ENCODE peak calls at places on chromosomes 11 and 22, in five cellular contexts. One of them, this sample, is unnamed.
A peak's percentile ranks its signal among the peaks of the same experiment; 100 is the strongest.

GRCh38 chr11:8811571-8811970 is 99.4 kb upstream of the AKIP1 start:
- DNase-seq in nephron progenitor cell: no peak
- DNase-seq in left colon: no peak
- DNase-seq in GM04503: no peak
- DNase-seq in germinal center: no peak
- DNase-seq in this sample: no peak

GRCh38 chr22:44550666-44551491 is 52.8 kb upstream of the RTL6 start:
- DNase-seq in nephron progenitor cell: no peak
- DNase-seq in left colon: peak; percentile 73
- DNase-seq in GM04503: peak; percentile 91
- DNase-seq in germinal center: no peak
- DNase-seq in this sample: peak; percentile 57

GRCh38 chr11:44979536-44980399 is 29.1 kb upstream of the TP53I11 start:
- DNase-seq in left colon: peak; percentile 90
- DNase-seq in nephron progenitor cell: no peak
- DNase-seq in germinal center: no peak
- DNase-seq in GM04503: no peak
- DNase-seq in this sample: peak; percentile 37

GRCh38 chr22:35258144-35258988 is 1.1 kb downstream of the HMGXB4 start:
- DNase-seq in GM04503: no peak
- DNase-seq in left colon: peak; percentile 31
- DNase-seq in germinal center: no peak
- DNase-seq in nephron progenitor cell: peak; percentile 49
- DNase-seq in this sample: peak; percentile 77

GRCh38 chr11:504053-504993 is 2.7 kb downstream of the RNH1 start:
- DNase-seq in nephron progenitor cell: no peak
- DNase-seq in left colon: no peak
- DNase-seq in germinal center: peak; percentile 41
- DNase-seq in GM04503: peak; percentile 21
- DNase-seq in this sample: peak; percentile 80

GRCh38 chr22:25666308-25666707 is 75.7 kb upstream of the MYO18B start:
- DNase-seq in germinal center: no peak
- DNase-seq in left colon: peak; percentile 53
- DNase-seq in GM04503: no peak
- DNase-seq in nephron progenitor cell: peak; percentile 3
- DNase-seq in this sample: peak; percentile 48

GRCh38 chr11:1140642-1141490 is 16.9 kb upstream of the MUC5AC start:
- DNase-seq in germinal center: no peak
- DNase-seq in GM04503: no peak
- DNase-seq in left colon: peak; percentile 21
- DNase-seq in nephron progenitor cell: peak; percentile 1
- DNase-seq in this sample: no peak

GRCh38 chr22:31291716-31292644 is at the start of gene PIK3IP1:
- DNase-seq in germinal center: peak; percentile 73
- DNase-seq in nephron progenitor cell: peak; percentile 80
- DNase-seq in GM04503: peak; percentile 56
- DNase-seq in left colon: peak; percentile 93
- DNase-seq in this sample: peak; percentile 92

GRCh38 chr11:9565822-9566560 is 7.5 kb upstream of the WEE1 start:
- DNase-seq in nephron progenitor cell: no peak
- DNase-seq in germinal center: peak; percentile 8
- DNase-seq in left colon: peak; percentile 60
- DNase-seq in GM04503: peak; percentile 100
- DNase-seq in this sample: peak; percentile 41

GRCh38 chr11:112884012-112884767 is 77.0 kb upstream of the NCAM1 start:
- DNase-seq in left colon: no peak
- DNase-seq in nephron progenitor cell: no peak
- DNase-seq in GM04503: no peak
- DNase-seq in germinal center: no peak
- DNase-seq in this sample: no peak

GRCh38 chr11:75667268-75667830 is 1.5 kb downstream of the MAP6 start:
- DNase-seq in left colon: no peak
- DNase-seq in GM04503: no peak
- DNase-seq in germinal center: peak; percentile 32
- DNase-seq in nephron progenitor cell: peak; percentile 52
- DNase-seq in this sample: peak; percentile 77

GRCh38 chr22:20523118-20523983 is 15.9 kb downstream of the MED15 start:
- DNase-seq in GM04503: peak; percentile 79
- DNase-seq in left colon: no peak
- DNase-seq in nephron progenitor cell: no peak
- DNase-seq in germinal center: no peak
- DNase-seq in this sample: no peak

GRCh38 chr11:109970516-109971183 is 122.5 kb upstream of the ZC3H12C start:
- DNase-seq in nephron progenitor cell: no peak
- DNase-seq in GM04503: no peak
- DNase-seq in germinal center: no peak
- DNase-seq in left colon: no peak
- DNase-seq in this sample: no peak

GRCh38 chr11:126824035-126824607 is 176.4 kb downstream of the KIRREL3 start:
- DNase-seq in nephron progenitor cell: no peak
- DNase-seq in GM04503: no peak
- DNase-seq in germinal center: no peak
- DNase-seq in left colon: no peak
- DNase-seq in this sample: no peak

GRCh38 chr22:31272522-31273446 is 19.5 kb downstream of the PIK3IP1 start:
- DNase-seq in GM04503: no peak
- DNase-seq in germinal center: peak; percentile 42
- DNase-seq in left colon: no peak
- DNase-seq in nephron progenitor cell: peak; percentile 56
- DNase-seq in this sample: peak; percentile 89

GRCh38 chr22:47067331-47067890 is 305.0 kb downstream of the TBC1D22A start:
- DNase-seq in left colon: no peak
- DNase-seq in GM04503: no peak
- DNase-seq in nephron progenitor cell: no peak
- DNase-seq in germinal center: no peak
- DNase-seq in this sample: no peak

GRCh38 chr22:43228330-43228729 is 41.4 kb upstream of the TTLL12 start:
- DNase-seq in nephron progenitor cell: peak; percentile 62
- DNase-seq in left colon: no peak
- DNase-seq in germinal center: no peak
- DNase-seq in GM04503: no peak
- DNase-seq in this sample: peak; percentile 58

GRCh38 chr22:31449521-31449920 is 40.1 kb downstream of the EIF4ENIF1 start:
- DNase-seq in GM04503: no peak
- DNase-seq in germinal center: no peak
- DNase-seq in nephron progenitor cell: no peak
- DNase-seq in left colon: no peak
- DNase-seq in this sample: no peak

GRCh38 chr11:86798988-86799387 is 1.4 kb upstream of the PRSS23 start:
- DNase-seq in left colon: no peak
- DNase-seq in nephron progenitor cell: no peak
- DNase-seq in GM04503: no peak
- DNase-seq in germinal center: no peak
- DNase-seq in this sample: peak; percentile 37

GRCh38 chr11:123357990-123358827 is 71.9 kb upstream of the GRAMD1B start:
- DNase-seq in GM04503: peak; percentile 18
- DNase-seq in left colon: no peak
- DNase-seq in nephron progenitor cell: peak; percentile 63
- DNase-seq in germinal center: peak; percentile 69
- DNase-seq in this sample: peak; percentile 83

GRCh38 chr11:96306600-96306932 is 36.4 kb downstream of the MAML2 start:
- DNase-seq in nephron progenitor cell: no peak
- DNase-seq in germinal center: no peak
- DNase-seq in GM04503: no peak
- DNase-seq in left colon: no peak
- DNase-seq in this sample: no peak

GRCh38 chr22:20588092-20588842 is 80.9 kb downstream of the MED15 start:
- DNase-seq in nephron progenitor cell: no peak
- DNase-seq in germinal center: no peak
- DNase-seq in GM04503: no peak
- DNase-seq in left colon: no peak
- DNase-seq in this sample: no peak

GRCh38 chr11:14904745-14905103 is 12.7 kb upstream of the CYP2R1 start:
- DNase-seq in nephron progenitor cell: peak; percentile 35
- DNase-seq in left colon: peak; percentile 73
- DNase-seq in germinal center: peak; percentile 81
- DNase-seq in GM04503: no peak
- DNase-seq in this sample: peak; percentile 87

GRCh38 chr11:63670738-63671321 is 346 bp downstream of the ATL3 start:
- DNase-seq in GM04503: no peak
- DNase-seq in germinal center: peak; percentile 56
- DNase-seq in left colon: peak; percentile 58
- DNase-seq in nephron progenitor cell: no peak
- DNase-seq in this sample: peak; percentile 66

GRCh38 chr22:38176170-38176741 is 5.4 kb downstream of the PLA2G6 start:
- DNase-seq in germinal center: no peak
- DNase-seq in left colon: peak; percentile 79
- DNase-seq in nephron progenitor cell: no peak
- DNase-seq in GM04503: peak; percentile 91
- DNase-seq in this sample: no peak